ENCODE peak calls at places on chromosomes 2 and 18, in nine cellular contexts. O is ELF-1, N is NCI-H1694, A is kidney, T is fibroblast of mammary gland, G is GM12865, Z is dorsolateral prefrontal cortex, U is HT1080, P is hepatic stellate cell. X is an unnamed sample.

GRCh38 chr2:122206101-122206500 is 450.6 kb downstream of the TSN start:
- DNase-seq in O (no peak), N (no peak), A (no peak), T (peak), G (no peak), Z (no peak), U (no peak), P (no peak), X (no peak)

GRCh38 chr2:121096611-121097010 is 188.4 kb downstream of the TFCP2L1 start:
- DNase-seq in O (no peak), N (no peak), A (no peak), T (no peak), G (no peak), Z (no peak), U (no peak), P (no peak), X (no peak)

GRCh38 chr2:109355192-109355843 is 226.3 kb downstream of the SH3RF3 start:
- DNase-seq in O (no peak), N (no peak), A (no peak), T (no peak), G (peak), Z (no peak), U (no peak), P (no peak), X (no peak)

GRCh38 chr18:58443671-58444070 is 185.2 kb downstream of the ALPK2 start:
- DNase-seq in O (no peak), N (no peak), A (no peak), T (no peak), G (no peak), Z (no peak), U (no peak), P (no peak), X (no peak)

GRCh38 chr2:44124502-44124901 is 44.2 kb upstream of the PPM1B start:
- DNase-seq in O (no peak), N (no peak), A (no peak), T (no peak), G (no peak), Z (no peak), U (no peak), P (no peak), X (no peak)

GRCh38 chr18:68735498-68736343 is 20.8 kb upstream of the TMX3 start:
- DNase-seq in O (no peak), N (peak), A (no peak), T (peak), G (peak), Z (no peak), U (peak), P (peak), X (peak)

GRCh38 chr18:3585656-3586509 is 135.9 kb downstream of the TGIF1 start:
- DNase-seq in O (peak), N (peak), A (peak), T (peak), G (peak), Z (peak), U (peak), P (peak), X (no peak)

GRCh38 chr2:195879153-195879552 is 189.5 kb downstream of the DNAH7 start:
- DNase-seq in O (no peak), N (no peak), A (no peak), T (no peak), G (no peak), Z (no peak), U (no peak), P (no peak), X (no peak)

GRCh38 chr2:73033142-73033765 is 38.3 kb downstream of the SFXN5 start:
- DNase-seq in O (peak), N (no peak), A (no peak), T (no peak), G (no peak), Z (no peak), U (no peak), P (no peak), X (no peak)

X was measured in HTR-8/SVneo.